ENCODE peak calls at places on chromosome 22, in eight cellular contexts. O is A549, E is stomach, K is cardiac muscle cell, C is neural crest cell, Z is suprapubic skin, X is fibroblast of lung, Q is GM23338. H is an unnamed sample.

GRCh38 chr22:22362311-22362710 is 117.7 kb downstream of the VPREB1 start:
- DNase-seq in Q (no peak), O (no peak), E (no peak), X (no peak), Z (no peak), K (no peak), C (no peak), H (no peak)

GRCh38 chr22:49976439-49977175 is 16.0 kb downstream of the PIM3 start:
- DNase-seq in C (no peak), X (no peak), Q (no peak), E (peak; percentile 26), O (no peak), Z (no peak), K (no peak), H (no peak)

GRCh38 chr22:22556995-22557925 is 1.8 kb downstream of the PRAME start:
- DNase-seq in Z (no peak), X (no peak), C (no peak), O (peak; percentile 58), E (no peak), K (no peak), Q (no peak), H (no peak)

GRCh38 chr22:24187731-24188644 is 6.7 kb downstream of the SUSD2 start:
- DNase-seq in Z (no peak), O (no peak), K (no peak), E (no peak), C (no peak), X (no peak), Q (no peak), H (peak; percentile 82)

GRCh38 chr22:46734830-46735453 is 3.1 kb downstream of the CERK start:
- DNase-seq in C (no peak), Q (no peak), E (peak; percentile 56), Z (no peak), X (no peak), K (no peak), O (no peak), H (no peak)

GRCh38 chr22:38258895-38259294 is 13.9 kb downstream of the TMEM184B start:
- DNase-seq in X (no peak), E (no peak), O (no peak), Q (no peak), Z (no peak), K (no peak), C (no peak), H (no peak)

GRCh38 chr22:38454361-38455062 is 487 bp downstream of the KCNJ4 start:
- DNase-seq in X (no peak), C (no peak), Q (no peak), K (peak; percentile 51), E (no peak), O (no peak), Z (no peak), H (no peak)

GRCh38 chr22:46576556-46577351 is 39.3 kb upstream of the CELSR1 start:
- DNase-seq in E (peak; percentile 68), Q (peak; percentile 75), K (peak; percentile 82), O (peak; percentile 23), X (peak; percentile 55), C (no peak), Z (peak; percentile 75), H (no peak)

GRCh38 chr22:24444251-24444650 is 16.9 kb downstream of the ADORA2A start:
- DNase-seq in O (no peak), E (no peak), X (no peak), K (no peak), C (no peak), Q (no peak), Z (peak; percentile 22), H (no peak)

GRCh38 chr22:29004647-29005371 is 56.8 kb downstream of the C22orf31 start:
- DNase-seq in Q (peak; percentile 88), Z (no peak), E (peak; percentile 85), X (peak; percentile 40), C (peak; percentile 64), O (no peak), K (peak; percentile 88), H (no peak)

GRCh38 chr22:39818050-39818449 is 75.5 kb downstream of the ENTHD1 start:
- DNase-seq in Q (no peak), C (no peak), E (no peak), Z (no peak), K (no peak), O (no peak), X (peak; percentile 76), H (no peak)

GRCh38 chr22:49736538-49736937 is 91.1 kb downstream of the BRD1 start:
- DNase-seq in X (no peak), E (peak; percentile 3), O (no peak), Z (no peak), C (no peak), K (no peak), Q (no peak), H (peak; percentile 65)

GRCh38 chr22:21726650-21727049 is 8.9 kb downstream of the YPEL1 start:
- DNase-seq in Q (peak; percentile 87), E (no peak), K (peak; percentile 40), O (peak; percentile 20), C (peak; percentile 31), Z (no peak), X (no peak), H (no peak)

GRCh38 chr22:20986365-20986764 is 4.3 kb downstream of the LZTR1 start:
- DNase-seq in Q (no peak), X (no peak), K (no peak), E (no peak), Z (no peak), O (no peak), C (no peak), H (no peak)

GRCh38 chr22:41557401-41558240 is 3.2 kb upstream of the CSDC2 start:
- DNase-seq in Q (peak; percentile 57), K (no peak), C (peak; percentile 32), O (no peak), Z (no peak), E (peak; percentile 78), X (peak; percentile 92), H (peak; percentile 87)

GRCh38 chr22:28977050-28977449 is 84.6 kb downstream of the C22orf31 start:
- DNase-seq in E (no peak), C (no peak), K (no peak), O (no peak), Q (peak; percentile 42), X (peak; percentile 35), Z (no peak), H (no peak)

GRCh38 chr22:23325183-23325582 is 144.9 kb downstream of the BCR start:
- DNase-seq in C (no peak), Q (peak; percentile 46), Z (no peak), E (no peak), K (no peak), O (no peak), X (no peak), H (no peak)

GRCh38 chr22:22408269-22408668 is 100.3 kb downstream of the ZNF280B start:
- DNase-seq in O (no peak), E (no peak), Q (no peak), Z (no peak), K (no peak), C (no peak), X (no peak), H (peak; percentile 23)

GRCh38 chr22:19497245-19497644 is 17.5 kb downstream of the CDC45 start:
- DNase-seq in X (peak; percentile 93), Z (no peak), C (no peak), Q (no peak), K (no peak), E (no peak), O (no peak), H (no peak)
- TF ChIP-seq CTCF in X (no peak), Z (no peak), C (no peak), Q (no peak), K (no peak), E (no peak), O (no peak), H (no peak)

DNA sequence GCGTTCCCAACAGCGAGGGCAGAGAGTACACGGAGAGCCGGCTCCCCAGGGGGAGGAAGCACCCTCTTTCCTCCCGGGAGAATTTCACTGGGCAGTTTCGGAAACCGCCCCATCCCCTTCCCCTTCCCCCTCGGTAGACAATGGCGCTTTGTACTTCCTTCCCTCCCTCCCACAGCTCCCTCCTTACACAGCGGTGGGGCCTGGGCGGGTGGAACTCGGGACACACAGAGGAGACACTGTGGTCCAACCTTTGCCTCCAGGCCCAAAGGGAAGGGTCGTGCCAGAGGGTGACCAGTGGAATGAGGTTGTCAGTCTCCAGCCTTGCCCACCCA is 4.3 kb downstream of the SMTN start:
- DNase-seq in Z (no peak), C (peak; percentile 55), K (no peak), Q (peak; percentile 74), O (no peak), X (no peak), E (no peak), H (no peak)
- TF ChIP-seq CTCF in Z (no peak), C (no peak), K (no peak), Q (no peak), O (no peak), X (no peak), E (peak; percentile 6), H (no peak)

GRCh38 chr22:27745809-27746208 is 55.7 kb downstream of the MN1 start:
- DNase-seq in C (no peak), Z (no peak), X (no peak), Q (no peak), E (no peak), O (no peak), K (no peak), H (no peak)

GRCh38 chr22:27749597-27750225 is 51.8 kb downstream of the MN1 start:
- DNase-seq in E (no peak), C (no peak), O (no peak), Z (peak; percentile 61), X (peak; percentile 61), Q (peak; percentile 59), K (peak; percentile 67), H (no peak)

GRCh38 chr22:27748355-27749168 is 53.0 kb downstream of the MN1 start:
- DNase-seq in Q (peak; percentile 74), O (no peak), Z (peak; percentile 46), K (no peak), E (no peak), C (no peak), X (peak; percentile 90), H (no peak)

GRCh38 chr22:27746918-27747317 is 54.6 kb downstream of the MN1 start:
- DNase-seq in E (no peak), X (no peak), Z (peak; percentile 30), Q (no peak), C (no peak), O (no peak), K (no peak), H (no peak)

GRCh38 chr22:27747396-27748256 is 53.9 kb downstream of the MN1 start:
- DNase-seq in E (no peak), Q (peak; percentile 54), O (no peak), X (no peak), C (no peak), Z (peak; percentile 62), K (no peak), H (no peak)
- TF ChIP-seq CTCF in E (peak; percentile 10), Q (peak; percentile 73), O (peak; percentile 10), X (peak; percentile 11), C (no peak), Z (no peak), K (peak; percentile 42), H (peak; percentile 57)

DNA sequence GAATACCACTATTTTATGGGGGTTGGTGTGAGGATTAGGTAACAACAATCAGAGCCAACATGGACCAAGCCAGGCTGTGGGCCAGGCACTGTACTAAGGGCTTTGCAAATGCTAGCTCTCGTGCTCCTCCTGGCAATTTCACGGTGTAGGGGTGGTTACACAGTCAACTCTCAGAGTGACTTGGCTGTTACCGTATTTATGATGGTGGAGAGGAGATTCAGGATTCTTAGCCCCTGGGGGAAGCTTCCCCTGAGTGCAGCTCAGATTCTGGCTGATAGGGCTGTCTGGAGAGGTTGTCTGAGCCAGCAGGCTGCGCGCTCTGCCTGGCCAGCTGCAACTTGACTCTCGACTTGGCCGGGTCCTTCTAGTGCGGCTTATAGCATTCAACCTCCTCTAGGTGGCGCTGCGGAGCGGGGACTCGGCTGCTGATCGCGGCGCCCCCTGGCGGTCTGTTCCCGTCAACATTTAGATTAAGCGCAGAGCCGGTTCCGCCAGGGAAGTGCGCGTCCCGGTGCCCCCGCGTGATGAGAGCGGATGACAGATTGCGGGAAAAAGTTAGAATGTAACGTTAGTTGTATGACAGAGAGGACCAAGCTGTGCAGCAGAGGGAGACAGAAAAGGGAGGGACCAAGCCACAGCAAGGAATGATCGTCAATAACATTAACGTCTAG is 4.5 kb upstream of the NCF4 start:
- DNase-seq in Z (peak; percentile 91), C (peak; percentile 100), X (peak; percentile 74), K (peak; percentile 94), O (peak; percentile 57), Q (peak; percentile 94), E (peak; percentile 94), H (peak; percentile 97)
- TF ChIP-seq CTCF in Z (peak; percentile 100), C (peak; percentile 100), X (peak; percentile 100), K (peak; percentile 100), O (peak; percentile 99), Q (peak; percentile 99), E (peak; percentile 100), H (peak; percentile 100)